ENCODE peak calls at places on chromosome 3, in six cellular contexts. G is BE2C, D is lower lobe of right lung, S is PC-3, E is stomach, Q is psoas muscle. Y is an unnamed sample.
A peak's percentile ranks its signal among the peaks of the same experiment; 100 is the strongest.

GRCh38 chr3:58962816-58963215 is 87.0 kb downstream of the CFAP20DC start:
- DNase-seq in E (no peak), D (no peak), Q (no peak), G (no peak), S (no peak), Y (peak; percentile 19)

GRCh38 chr3:50442940-50443579 is 60.4 kb downstream of the CACNA2D2 start:
- DNase-seq in G (no peak), D (peak; percentile 63), Q (no peak), S (no peak), E (peak; percentile 69), Y (no peak)

GRCh38 chr3:13484861-13485590 is 4.9 kb downstream of the HDAC11 start:
- DNase-seq in E (peak; percentile 96), S (peak; percentile 77), Q (peak; percentile 80), D (peak; percentile 88), G (peak; percentile 71), Y (peak; percentile 81)

GRCh38 chr3:139778884-139779283 is 101.1 kb upstream of the NMNAT3 start:
- DNase-seq in G (no peak), S (no peak), D (no peak), E (no peak), Q (no peak), Y (no peak)

GRCh38 chr3:106119691-106120090 is 250.9 kb upstream of the CBLB start:
- DNase-seq in D (no peak), E (no peak), S (peak; percentile 34), Q (no peak), G (no peak), Y (peak; percentile 11)

GRCh38 chr3:25455316-25456232 is 27.5 kb downstream of the RARB start:
- DNase-seq in G (peak; percentile 46), S (no peak), Q (peak; percentile 18), E (no peak), D (no peak), Y (no peak)

GRCh38 chr3:77868725-77869124 is 828.8 kb downstream of the ROBO2 start:
- DNase-seq in D (no peak), G (no peak), E (no peak), S (no peak), Q (no peak), Y (peak; percentile 62)

GRCh38 chr3:176796371-176796770 is 400.9 kb downstream of the TBL1XR1 start:
- DNase-seq in Q (no peak), G (no peak), E (no peak), S (peak; percentile 9), D (no peak), Y (no peak)

GRCh38 chr3:169250000-169250399 is 413.5 kb downstream of the MECOM start:
- DNase-seq in S (no peak), Q (no peak), G (no peak), E (no peak), D (no peak), Y (no peak)

GRCh38 chr3:143885803-143886427 is 37.6 kb upstream of the SLC9A9 start:
- DNase-seq in E (no peak), G (peak; percentile 31), Q (no peak), D (no peak), S (peak; percentile 53), Y (peak; percentile 23)

GRCh38 chr3:43960448-43960840 is 269.7 kb downstream of the ABHD5 start:
- DNase-seq in E (no peak), S (peak; percentile 15), D (no peak), G (no peak), Q (no peak), Y (no peak)

GRCh38 chr3:195071011-195071728 is 199.8 kb downstream of the XXYLT1 start:
- DNase-seq in S (no peak), E (peak; percentile 24), G (no peak), D (peak; percentile 26), Q (no peak), Y (no peak)

GRCh38 chr3:129121016-129121791 is 400 bp downstream of the RAB43 start:
- DNase-seq in E (peak; percentile 27), D (peak; percentile 64), G (no peak), S (no peak), Q (peak; percentile 28), Y (no peak)

GRCh38 chr3:196053487-196053886 is 28.4 kb downstream of the TFRC start:
- DNase-seq in E (no peak), D (no peak), Q (no peak), G (no peak), S (no peak), Y (no peak)

GRCh38 chr3:174243194-174243593 is 615.9 kb upstream of the NAALADL2 start:
- DNase-seq in D (no peak), Q (no peak), G (no peak), S (no peak), E (no peak), Y (no peak)

GRCh38 chr3:119885746-119886530 is 104.0 kb downstream of the NR1I2 start:
- DNase-seq in S (no peak), E (no peak), G (no peak), D (no peak), Q (no peak), Y (peak; percentile 60)

GRCh38 chr3:197333901-197334639 is 35.7 kb upstream of the DLG1 start:
- DNase-seq in G (no peak), D (no peak), Q (no peak), S (no peak), E (no peak), Y (no peak)

GRCh38 chr3:194313642-194314430 is 37.3 kb downstream of the CPN2 start:
- DNase-seq in D (no peak), E (no peak), Q (peak; percentile 83), S (peak; percentile 12), G (peak; percentile 51), Y (no peak)

GRCh38 chr3:24341668-24342067 is 153.0 kb downstream of the THRB start:
- DNase-seq in S (no peak), Q (no peak), G (no peak), D (no peak), E (no peak), Y (no peak)

GRCh38 chr3:120013481-120013880 is 80.8 kb downstream of the GSK3B start:
- DNase-seq in D (no peak), S (no peak), Q (no peak), E (no peak), G (no peak), Y (no peak)

GRCh38 chr3:138778643-138779042 is 56.1 kb downstream of the PIK3CB start:
- DNase-seq in D (no peak), Q (no peak), E (no peak), G (no peak), S (no peak), Y (no peak)

GRCh38 chr3:40387895-40388254 is 891 bp downstream of the ENTPD3 start:
- DNase-seq in Q (no peak), S (no peak), E (no peak), G (no peak), D (no peak), Y (no peak)

GRCh38 chr3:32569540-32570425 is 875 bp downstream of the DYNC1LI1 start:
- DNase-seq in Q (peak; percentile 62), G (peak; percentile 60), S (peak; percentile 57), E (peak; percentile 67), D (peak; percentile 83), Y (peak; percentile 66)

GRCh38 chr3:142523921-142524566 is 54.5 kb downstream of the ATR start:
- DNase-seq in S (no peak), Q (no peak), D (no peak), E (no peak), G (no peak), Y (no peak)

GRCh38 chr3:100260081-100260684 is 609 bp upstream of the TBC1D23 start:
- DNase-seq in G (peak; percentile 21), E (no peak), D (peak; percentile 52), Q (peak; percentile 67), S (no peak), Y (peak; percentile 24)

GRCh38 chr3:188299713-188300112 is 145.8 kb downstream of the LPP start:
- DNase-seq in D (no peak), G (no peak), S (peak; percentile 22), E (no peak), Q (no peak), Y (no peak)

GRCh38 chr3:188303286-188303799 is 149.4 kb downstream of the LPP start:
- DNase-seq in S (peak; percentile 70), E (no peak), D (no peak), G (no peak), Q (no peak), Y (no peak)

GRCh38 chr3:188299068-188299467 is 145.1 kb downstream of the LPP start:
- DNase-seq in D (no peak), S (no peak), E (no peak), G (no peak), Q (no peak), Y (no peak)

GRCh38 chr3:188298585-188298984 is 144.6 kb downstream of the LPP start:
- DNase-seq in G (no peak), D (no peak), Q (no peak), E (no peak), S (no peak), Y (no peak)

GRCh38 chr3:188301147-188301546 is 147.2 kb downstream of the LPP start:
- DNase-seq in D (no peak), Q (no peak), S (no peak), E (no peak), G (no peak), Y (no peak)
- H3K4me1 ChIP-seq in D (peaks cover 44% of the 10 kb centered on the region), Q (peaks cover 27% of the 10 kb centered on the region), S (peaks cover 57% of the 10 kb centered on the region), E (peaks cover 93% of the 10 kb centered on the region), G (no peaks in the 10 kb centered on the region), Y (peaks cover 30% of the 10 kb centered on the region)

GRCh38 chr3:66497982-66498671 is 2.7 kb downstream of the LRIG1 start:
- DNase-seq in Q (no peak), E (no peak), S (no peak), D (no peak), G (no peak), Y (no peak)
- H3K4me1 ChIP-seq in Q (peaks cover 47% of the 10 kb centered on the region), E (peaks cover 68% of the 10 kb centered on the region), S (no peaks in the 10 kb centered on the region), D (peaks cover 69% of the 10 kb centered on the region), G (no peaks in the 10 kb centered on the region), Y (peaks cover 2% of the 10 kb centered on the region)

GRCh38 chr3:150564243-150564642 is 17.7 kb downstream of the EIF2A start:
- DNase-seq in E (no peak), Q (no peak), S (no peak), G (no peak), D (no peak), Y (no peak)

DNA sequence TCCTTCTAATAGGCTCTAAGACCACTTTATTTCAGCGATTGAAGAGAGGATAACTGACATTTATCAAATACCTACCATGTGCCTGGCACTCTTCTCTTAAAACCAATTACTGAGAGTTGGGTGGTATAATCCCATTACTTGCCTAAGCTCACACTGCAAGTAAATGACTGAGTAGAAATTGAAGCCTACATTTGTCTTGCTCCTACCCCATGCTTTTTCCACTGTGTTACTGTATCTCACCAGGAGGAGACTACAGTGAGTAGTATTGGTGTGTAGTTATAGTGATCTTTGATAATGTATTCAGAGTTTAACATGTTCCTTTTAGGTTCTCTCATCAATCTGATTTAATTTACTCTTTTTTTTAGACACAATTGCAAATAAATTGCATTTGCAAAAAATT is 20.7 kb downstream of the EIF2A start:
- DNase-seq in S (no peak), D (no peak), E (no peak), G (no peak), Q (no peak), Y (no peak)
- H3K4me1 ChIP-seq in S (no peaks in the 10 kb centered on the region), D (no peaks in the 10 kb centered on the region), E (no peaks in the 10 kb centered on the region), G (peaks cover 2% of the 10 kb centered on the region), Q (no peaks in the 10 kb centered on the region), Y (no peaks in the 10 kb centered on the region)

GRCh38 chr3:51477360-51477711 is 22.5 kb downstream of the DCAF1 start:
- DNase-seq in G (no peak), D (no peak), E (no peak), S (no peak), Q (no peak), Y (no peak)
- H3K4me1 ChIP-seq in G (no peaks in the 10 kb centered on the region), D (no peaks in the 10 kb centered on the region), E (no peaks in the 10 kb centered on the region), S (no peaks in the 10 kb centered on the region), Q (no peaks in the 10 kb centered on the region), Y (no peaks in the 10 kb centered on the region)

GRCh38 chr3:179666436-179667035 is 13.7 kb downstream of the USP13 start:
- DNase-seq in Q (peak; percentile 72), D (peak; percentile 81), E (peak; percentile 38), G (peak; percentile 58), S (no peak), Y (no peak)
- H3K4me1 ChIP-seq in Q (peaks cover 73% of the 10 kb centered on the region), D (peaks cover 23% of the 10 kb centered on the region), E (peaks cover 15% of the 10 kb centered on the region), G (peaks cover 6% of the 10 kb centered on the region), S (peaks cover under 1% of the 10 kb centered on the region), Y (no peaks in the 10 kb centered on the region)

GRCh38 chr3:71388535-71389120 is 194.9 kb downstream of the FOXP1 start:
- DNase-seq in D (no peak), S (no peak), G (no peak), Q (no peak), E (no peak), Y (no peak)
- H3K4me1 ChIP-seq in D (peaks cover 43% of the 10 kb centered on the region), S (peaks cover 15% of the 10 kb centered on the region), G (no peaks in the 10 kb centered on the region), Q (peaks cover 17% of the 10 kb centered on the region), E (peaks cover 59% of the 10 kb centered on the region), Y (peaks cover 10% of the 10 kb centered on the region)